ENCODE peak calls at places on chromosomes 4 and X, in six cellular contexts. R is MCF 10A; X is CD4-positive, alpha-beta T cell; G is suprapubic skin; M is GM13977; J is mucosa of descending colon. A is an unnamed sample.

GRCh38 chr4:89614155-89614554 is 222.8 kb downstream of the SNCA start:
- DNase-seq in R (no peak), X (no peak), G (no peak), M (no peak), J (no peak), A (no peak)

GRCh38 chrX:108537005-108537404 is 97.4 kb downstream of the COL4A5 start:
- DNase-seq in R (peak; percentile 56), X (no peak), G (no peak), M (peak; percentile 26), J (no peak), A (peak; percentile 48)

GRCh38 chr4:38856524-38857337 is at the start of gene TLR6:
- DNase-seq in R (peak; percentile 83), X (peak; percentile 41), G (no peak), M (peak; percentile 54), J (no peak), A (peak; percentile 82)

GRCh38 chrX:9141496-9141895 is 107.6 kb upstream of the FAM9B start:
- DNase-seq in R (peak; percentile 21), X (no peak), G (no peak), M (no peak), J (no peak), A (peak; percentile 80)

GRCh38 chr4:13056630-13057187 is 427.4 kb downstream of the RAB28 start:
- DNase-seq in R (no peak), X (no peak), G (no peak), M (no peak), J (no peak), A (no peak)

GRCh38 chr4:183469936-183470335 is 25.5 kb downstream of the CDKN2AIP start:
- DNase-seq in R (peak; percentile 26), X (no peak), G (no peak), M (no peak), J (no peak), A (peak; percentile 83)

GRCh38 chr4:11611868-11612267 is 183.2 kb upstream of the HS3ST1 start:
- DNase-seq in R (no peak), X (no peak), G (no peak), M (no peak), J (no peak), A (no peak)

GRCh38 chr4:169070071-169070894 is 60.2 kb upstream of the CBR4 start:
- DNase-seq in R (peak; percentile 82), X (no peak), G (no peak), M (no peak), J (peak; percentile 62), A (peak; percentile 100)

GRCh38 chrX:13257223-13258051 is 62.4 kb downstream of the ATXN3L start:
- DNase-seq in R (no peak), X (no peak), G (no peak), M (no peak), J (no peak), A (no peak)

GRCh38 chr4:168803727-168804126 is 206.3 kb downstream of the CBR4 start:
- DNase-seq in R (peak; percentile 83), X (no peak), G (no peak), M (no peak), J (no peak), A (peak; percentile 98)

GRCh38 chr4:42078184-42078801 is 74.2 kb downstream of the BEND4 start:
- DNase-seq in R (no peak), X (no peak), G (no peak), M (peak; percentile 56), J (no peak), A (no peak)

GRCh38 chr4:168655182-168655581 is 158.3 kb downstream of the PALLD start:
- DNase-seq in R (no peak), X (no peak), G (no peak), M (no peak), J (no peak), A (no peak)

GRCh38 chrX:130874751-130875150 is 28.3 kb downstream of the ENOX2 start:
- DNase-seq in R (peak; percentile 23), X (no peak), G (no peak), M (no peak), J (no peak), A (peak; percentile 1)

GRCh38 chr4:132910226-132910748 is 238.8 kb upstream of the PCDH10 start:
- DNase-seq in R (no peak), X (no peak), G (no peak), M (no peak), J (no peak), A (no peak)

GRCh38 chr4:19961092-19961491 is 290.6 kb upstream of the SLIT2 start:
- DNase-seq in R (no peak), X (no peak), G (no peak), M (no peak), J (no peak), A (peak; percentile 39)

GRCh38 chrX:120768681-120769080 is 107.0 kb downstream of the CT47B1 start:
- DNase-seq in R (peak; percentile 44), X (no peak), G (no peak), M (no peak), J (no peak), A (peak; percentile 40)

GRCh38 chrX:120773801-120774200 is 101.9 kb downstream of the CT47B1 start:
- DNase-seq in R (no peak), X (no peak), G (no peak), M (no peak), J (no peak), A (no peak)

GRCh38 chrX:120774611-120775010 is 101.1 kb downstream of the CT47B1 start:
- DNase-seq in R (no peak), X (no peak), G (no peak), M (no peak), J (no peak), A (no peak)

GRCh38 chrX:120768254-120768653 is 107.4 kb downstream of the CT47B1 start:
- DNase-seq in R (no peak), X (no peak), G (no peak), M (no peak), J (no peak), A (no peak)

DNA sequence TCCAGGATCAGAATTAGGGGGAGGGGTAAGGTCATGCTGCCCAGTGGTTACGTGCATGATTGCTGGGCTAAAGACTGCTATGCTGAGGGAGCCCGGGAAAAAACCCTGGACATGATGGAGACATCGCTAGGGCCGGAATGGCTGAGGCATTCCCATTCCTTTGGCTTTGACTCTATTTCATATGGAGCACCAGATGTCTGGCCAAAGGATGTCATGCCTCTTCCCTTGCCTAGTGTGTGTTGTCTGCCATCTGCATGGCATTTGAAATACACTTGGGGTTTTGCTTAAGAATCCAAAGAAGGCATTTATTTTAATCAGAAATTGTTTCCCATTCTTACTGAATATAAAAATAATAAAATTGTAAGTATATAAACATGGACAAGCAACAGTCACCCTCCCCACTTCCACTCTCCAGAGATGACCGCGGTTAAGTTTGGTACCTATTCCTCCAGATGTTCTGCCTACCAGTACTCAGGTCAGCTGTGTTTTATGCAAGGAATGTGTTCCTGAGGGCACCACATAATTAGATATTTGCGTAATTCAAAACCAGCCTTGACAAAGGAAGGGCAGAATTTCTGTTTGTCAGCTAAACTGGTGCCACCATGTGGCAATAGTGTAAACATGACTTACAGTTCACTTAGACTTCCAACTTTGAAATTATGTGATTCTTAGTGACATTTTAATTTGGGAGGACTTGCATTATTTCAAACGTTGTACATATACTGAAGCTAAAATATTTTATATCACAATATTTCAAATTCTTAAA is 105.9 kb downstream of the CT47B1 start:
- DNase-seq in R (peak; percentile 85), X (peak; percentile 0), G (no peak), M (peak; percentile 32), J (no peak), A (peak; percentile 71)
- TF ChIP-seq CTCF in R (peak; percentile 32), X (peak; percentile 41), G (peak; percentile 23), M (peak; percentile 55), J (no peak), A (peak; percentile 42)

GRCh38 chrX:132636080-132636479 is 147.2 kb upstream of the MBNL3 start:
- DNase-seq in R (no peak), X (no peak), G (no peak), M (no peak), J (no peak), A (peak; percentile 8)
- TF ChIP-seq CTCF in R (no peak), X (no peak), G (no peak), M (peak; percentile 28), J (no peak), A (no peak)

GRCh38 chr4:128403586-128403985 is 116.0 kb upstream of the PGRMC2 start:
- DNase-seq in R (no peak), X (no peak), G (no peak), M (no peak), J (no peak), A (no peak)
- TF ChIP-seq CTCF in R (no peak), X (no peak), G (no peak), M (no peak), J (no peak), A (no peak)

GRCh38 chrX:37504991-37505390 is 66.5 kb upstream of the LANCL3 start:
- DNase-seq in R (no peak), X (no peak), G (no peak), M (no peak), J (no peak), A (no peak)

GRCh38 chrX:37509349-37509748 is 62.1 kb upstream of the LANCL3 start:
- DNase-seq in R (peak; percentile 22), X (no peak), G (no peak), M (no peak), J (no peak), A (peak; percentile 4)
- TF ChIP-seq CTCF in R (peak; percentile 53), X (no peak), G (no peak), M (peak; percentile 22), J (no peak), A (peak; percentile 28)

DNA sequence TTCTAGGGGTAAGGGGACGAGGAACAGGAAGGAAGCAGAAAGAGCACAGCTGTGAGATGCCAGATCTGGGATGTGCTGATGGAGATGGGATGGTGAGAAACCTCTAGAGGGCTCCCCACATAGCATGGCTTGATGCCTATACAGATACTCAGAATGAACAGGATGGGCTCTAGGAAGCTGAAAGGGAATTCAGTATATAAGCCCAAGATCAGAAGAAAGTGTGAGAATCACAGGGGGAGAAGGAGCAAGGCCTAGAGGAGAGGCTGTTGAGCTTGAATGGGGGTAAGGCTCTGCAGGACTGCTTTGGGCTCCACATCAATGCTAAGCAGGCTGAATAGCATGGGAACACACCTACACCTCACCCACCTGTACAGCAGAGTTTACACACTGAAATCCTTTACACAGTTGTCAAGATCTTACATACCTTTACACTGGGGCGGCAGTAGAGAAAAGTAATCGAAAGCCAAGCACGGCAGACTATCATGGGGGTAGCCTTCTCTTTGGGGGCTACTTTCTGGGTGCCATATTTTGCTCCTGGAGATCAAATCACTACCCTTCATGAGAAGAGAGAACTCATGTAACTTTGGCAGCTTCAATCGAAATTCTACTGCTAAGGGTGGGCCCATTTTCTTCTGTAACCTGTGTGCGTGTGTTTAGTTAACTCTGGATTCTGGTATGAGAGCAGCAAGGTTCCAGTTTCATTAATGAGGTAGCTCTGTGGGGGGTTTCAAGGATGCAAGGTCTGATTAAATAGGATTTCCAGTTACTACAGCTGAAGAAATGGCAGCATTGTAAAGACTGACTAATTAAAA is 30.6 kb downstream of the HOPX start:
- DNase-seq in R (no peak), X (no peak), G (no peak), M (no peak), J (no peak), A (no peak)
- TF ChIP-seq CTCF in R (no peak), X (no peak), G (no peak), M (no peak), J (no peak), A (peak; percentile 9)

GRCh38 chrX:101759000-101759399 is 99.3 kb upstream of the ARMCX2 start:
- DNase-seq in R (peak; percentile 46), X (no peak), G (no peak), M (no peak), J (no peak), A (peak; percentile 44)
- TF ChIP-seq CTCF in R (peak; percentile 42), X (peak; percentile 41), G (peak; percentile 11), M (peak; percentile 51), J (no peak), A (peak; percentile 46)